ENCODE peak calls at places on chromosome 5, in ten cellular contexts. One of them, this sample, is unnamed.

GRCh38 chr5:63125862-63126261 is 547.2 kb downstream of the LRRC70 start:
- DNase-seq in lower lobe of right lung: no peak
- DNase-seq in fibroblast of the aortic adventitia: peak; percentile 52
- DNase-seq in left lung: no peak
- DNase-seq in endothelial cell: no peak
- DNase-seq in WTC11: no peak
- DNase-seq in right lobe of liver: no peak
- DNase-seq in AG09319: no peak
- DNase-seq in GM23338: peak; percentile 62
- DNase-seq in cardiac muscle cell: peak; percentile 71
- DNase-seq in this sample: no peak

GRCh38 chr5:88214655-88215054 is 54.0 kb downstream of the TMEM161B start:
- DNase-seq in lower lobe of right lung: no peak
- DNase-seq in fibroblast of the aortic adventitia: no peak
- DNase-seq in left lung: no peak
- DNase-seq in endothelial cell: no peak
- DNase-seq in WTC11: no peak
- DNase-seq in right lobe of liver: no peak
- DNase-seq in AG09319: no peak
- DNase-seq in GM23338: no peak
- DNase-seq in cardiac muscle cell: no peak
- DNase-seq in this sample: no peak

GRCh38 chr5:180287868-180288267 is 4.0 kb downstream of the MAPK9 start:
- DNase-seq in lower lobe of right lung: no peak
- DNase-seq in fibroblast of the aortic adventitia: no peak
- DNase-seq in left lung: no peak
- DNase-seq in endothelial cell: no peak
- DNase-seq in WTC11: no peak
- DNase-seq in right lobe of liver: no peak
- DNase-seq in AG09319: no peak
- DNase-seq in GM23338: no peak
- DNase-seq in cardiac muscle cell: no peak
- DNase-seq in this sample: peak; percentile 43

GRCh38 chr5:149473441-149473840 is 77.8 kb downstream of the CSNK1A1 start:
- DNase-seq in lower lobe of right lung: no peak
- DNase-seq in fibroblast of the aortic adventitia: no peak
- DNase-seq in left lung: no peak
- DNase-seq in endothelial cell: no peak
- DNase-seq in WTC11: no peak
- DNase-seq in right lobe of liver: no peak
- DNase-seq in AG09319: no peak
- DNase-seq in GM23338: no peak
- DNase-seq in cardiac muscle cell: no peak
- DNase-seq in this sample: no peak

GRCh38 chr5:67146574-67146973 is 50.0 kb downstream of the CD180 start:
- DNase-seq in lower lobe of right lung: no peak
- DNase-seq in fibroblast of the aortic adventitia: peak; percentile 31
- DNase-seq in left lung: no peak
- DNase-seq in endothelial cell: no peak
- DNase-seq in WTC11: no peak
- DNase-seq in right lobe of liver: no peak
- DNase-seq in AG09319: no peak
- DNase-seq in GM23338: no peak
- DNase-seq in cardiac muscle cell: peak; percentile 49
- DNase-seq in this sample: no peak

GRCh38 chr5:100668511-100668910 is 133.3 kb downstream of the FAM174A start:
- DNase-seq in lower lobe of right lung: no peak
- DNase-seq in fibroblast of the aortic adventitia: peak; percentile 27
- DNase-seq in left lung: no peak
- DNase-seq in endothelial cell: no peak
- DNase-seq in WTC11: no peak
- DNase-seq in right lobe of liver: no peak
- DNase-seq in AG09319: no peak
- DNase-seq in GM23338: no peak
- DNase-seq in cardiac muscle cell: peak; percentile 67
- DNase-seq in this sample: no peak

GRCh38 chr5:157459715-157460599 is at the start of gene NIPAL4:
- DNase-seq in lower lobe of right lung: no peak
- DNase-seq in fibroblast of the aortic adventitia: no peak
- DNase-seq in left lung: peak; percentile 82
- DNase-seq in endothelial cell: peak; percentile 21
- DNase-seq in WTC11: peak; percentile 33
- DNase-seq in right lobe of liver: no peak
- DNase-seq in AG09319: no peak
- DNase-seq in GM23338: peak; percentile 68
- DNase-seq in cardiac muscle cell: no peak
- DNase-seq in this sample: peak; percentile 15

GRCh38 chr5:180809403-180810209 is 7.0 kb upstream of the MGAT1 start:
- DNase-seq in lower lobe of right lung: peak; percentile 86
- DNase-seq in fibroblast of the aortic adventitia: peak; percentile 89
- DNase-seq in left lung: no peak
- DNase-seq in endothelial cell: peak; percentile 87
- DNase-seq in WTC11: no peak
- DNase-seq in right lobe of liver: peak; percentile 92
- DNase-seq in AG09319: peak; percentile 77
- DNase-seq in GM23338: peak; percentile 95
- DNase-seq in cardiac muscle cell: peak; percentile 93
- DNase-seq in this sample: peak; percentile 95

GRCh38 chr5:111299831-111300432 is 75.7 kb downstream of the CAMK4 start:
- DNase-seq in lower lobe of right lung: no peak
- DNase-seq in fibroblast of the aortic adventitia: no peak
- DNase-seq in left lung: no peak
- DNase-seq in endothelial cell: no peak
- DNase-seq in WTC11: no peak
- DNase-seq in right lobe of liver: no peak
- DNase-seq in AG09319: no peak
- DNase-seq in GM23338: no peak
- DNase-seq in cardiac muscle cell: no peak
- DNase-seq in this sample: no peak

GRCh38 chr5:135487839-135488514 is 35.8 kb upstream of the TIFAB start:
- DNase-seq in lower lobe of right lung: no peak
- DNase-seq in fibroblast of the aortic adventitia: no peak
- DNase-seq in left lung: no peak
- DNase-seq in endothelial cell: no peak
- DNase-seq in WTC11: no peak
- DNase-seq in right lobe of liver: no peak
- DNase-seq in AG09319: no peak
- DNase-seq in GM23338: peak; percentile 78
- DNase-seq in cardiac muscle cell: no peak
- DNase-seq in this sample: no peak
- TF ChIP-seq CTCF in lower lobe of right lung: no peak
- TF ChIP-seq CTCF in fibroblast of the aortic adventitia: no peak
- TF ChIP-seq CTCF in left lung: no peak
- TF ChIP-seq CTCF in endothelial cell: no peak
- TF ChIP-seq CTCF in WTC11: no peak
- TF ChIP-seq CTCF in right lobe of liver: no peak
- TF ChIP-seq CTCF in AG09319: no peak
- TF ChIP-seq CTCF in GM23338: peak; percentile 21
- TF ChIP-seq CTCF in cardiac muscle cell: no peak
- TF ChIP-seq CTCF in this sample: no peak

GRCh38 chr5:102583663-102584062 is 84.9 kb upstream of the SLCO6A1 start:
- DNase-seq in lower lobe of right lung: no peak
- DNase-seq in fibroblast of the aortic adventitia: peak; percentile 56
- DNase-seq in left lung: no peak
- DNase-seq in endothelial cell: no peak
- DNase-seq in WTC11: no peak
- DNase-seq in right lobe of liver: no peak
- DNase-seq in AG09319: peak; percentile 4
- DNase-seq in GM23338: peak; percentile 15
- DNase-seq in cardiac muscle cell: peak; percentile 25
- DNase-seq in this sample: peak; percentile 20
- TF ChIP-seq CTCF in lower lobe of right lung: peak; percentile 39
- TF ChIP-seq CTCF in fibroblast of the aortic adventitia: no peak
- TF ChIP-seq CTCF in left lung: no peak
- TF ChIP-seq CTCF in endothelial cell: peak; percentile 71
- TF ChIP-seq CTCF in WTC11: no peak
- TF ChIP-seq CTCF in right lobe of liver: peak; percentile 35
- TF ChIP-seq CTCF in AG09319: peak; percentile 25
- TF ChIP-seq CTCF in GM23338: peak; percentile 79
- TF ChIP-seq CTCF in cardiac muscle cell: peak; percentile 24
- TF ChIP-seq CTCF in this sample: peak; percentile 60

DNA sequence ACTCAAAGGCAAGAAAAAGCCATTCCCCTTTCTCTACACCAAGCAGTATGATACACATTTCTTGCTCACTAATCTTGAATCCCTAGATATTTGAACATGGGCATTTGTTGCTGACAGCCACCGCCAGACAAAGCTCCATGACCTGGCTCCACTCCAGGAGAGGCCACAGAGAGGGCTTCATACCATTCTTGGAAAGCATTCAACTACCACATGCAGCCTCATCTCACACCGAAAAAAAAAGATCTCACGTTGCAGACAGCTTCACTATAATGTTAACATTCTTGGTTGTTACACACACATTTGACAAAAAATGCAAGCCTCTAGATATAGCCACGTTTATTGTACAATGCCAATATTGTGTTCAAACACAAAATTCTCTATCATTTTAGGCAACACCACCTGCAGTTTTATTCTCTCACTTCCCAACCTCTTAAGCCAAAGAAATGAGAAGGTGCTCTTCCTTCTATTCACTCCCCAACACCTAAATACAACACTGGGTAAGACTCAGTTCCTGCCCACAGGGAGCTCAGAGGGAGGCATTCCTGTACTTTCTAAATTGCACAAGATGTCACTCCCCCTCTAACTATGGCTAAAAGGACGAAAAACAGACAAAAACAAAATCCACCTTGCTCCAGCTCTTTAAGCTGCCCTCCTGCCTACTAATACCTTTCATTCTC is 222.4 kb downstream of the TSSK1B start:
- DNase-seq in lower lobe of right lung: no peak
- DNase-seq in fibroblast of the aortic adventitia: peak; percentile 51
- DNase-seq in left lung: no peak
- DNase-seq in endothelial cell: no peak
- DNase-seq in WTC11: no peak
- DNase-seq in right lobe of liver: peak; percentile 40
- DNase-seq in AG09319: no peak
- DNase-seq in GM23338: no peak
- DNase-seq in cardiac muscle cell: peak; percentile 82
- DNase-seq in this sample: peak; percentile 84
- TF ChIP-seq CTCF in lower lobe of right lung: no peak
- TF ChIP-seq CTCF in fibroblast of the aortic adventitia: no peak
- TF ChIP-seq CTCF in left lung: no peak
- TF ChIP-seq CTCF in endothelial cell: no peak
- TF ChIP-seq CTCF in WTC11: no peak
- TF ChIP-seq CTCF in right lobe of liver: no peak
- TF ChIP-seq CTCF in AG09319: no peak
- TF ChIP-seq CTCF in GM23338: no peak
- TF ChIP-seq CTCF in cardiac muscle cell: no peak
- TF ChIP-seq CTCF in this sample: no peak

GRCh38 chr5:73330613-73331012 is 118.0 kb downstream of the FOXD1 start:
- DNase-seq in lower lobe of right lung: no peak
- DNase-seq in fibroblast of the aortic adventitia: no peak
- DNase-seq in left lung: no peak
- DNase-seq in endothelial cell: no peak
- DNase-seq in WTC11: no peak
- DNase-seq in right lobe of liver: no peak
- DNase-seq in AG09319: no peak
- DNase-seq in GM23338: no peak
- DNase-seq in cardiac muscle cell: no peak
- DNase-seq in this sample: no peak
- TF ChIP-seq CTCF in lower lobe of right lung: no peak
- TF ChIP-seq CTCF in fibroblast of the aortic adventitia: no peak
- TF ChIP-seq CTCF in left lung: no peak
- TF ChIP-seq CTCF in endothelial cell: no peak
- TF ChIP-seq CTCF in WTC11: no peak
- TF ChIP-seq CTCF in right lobe of liver: no peak
- TF ChIP-seq CTCF in AG09319: no peak
- TF ChIP-seq CTCF in GM23338: no peak
- TF ChIP-seq CTCF in cardiac muscle cell: no peak
- TF ChIP-seq CTCF in this sample: no peak

DNA sequence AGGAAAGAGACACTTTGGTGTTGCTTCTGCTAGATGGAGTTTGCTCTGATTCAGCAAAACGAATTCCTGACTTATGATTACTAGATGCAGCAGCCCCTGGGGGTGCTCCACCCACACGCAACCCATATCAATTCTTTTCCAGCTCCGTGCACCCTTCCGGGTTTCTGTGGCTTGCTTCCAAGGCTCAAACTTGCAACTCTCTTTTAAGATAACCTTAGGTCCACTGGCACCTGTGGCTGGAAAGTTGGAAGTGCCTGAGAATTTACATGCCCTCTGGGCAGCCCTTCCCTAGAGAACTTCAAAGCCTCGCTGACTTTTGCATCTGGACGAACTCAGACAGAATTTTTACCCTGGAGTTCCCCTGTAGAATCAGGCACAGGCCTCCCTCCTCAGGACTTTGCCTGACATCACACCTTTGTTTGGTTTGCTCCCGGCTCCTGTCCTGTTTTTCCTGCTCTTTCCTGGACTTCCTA is 224.9 kb downstream of the SNX18 start:
- DNase-seq in lower lobe of right lung: no peak
- DNase-seq in fibroblast of the aortic adventitia: peak; percentile 86
- DNase-seq in left lung: no peak
- DNase-seq in endothelial cell: peak; percentile 14
- DNase-seq in WTC11: no peak
- DNase-seq in right lobe of liver: no peak
- DNase-seq in AG09319: no peak
- DNase-seq in GM23338: peak; percentile 44
- DNase-seq in cardiac muscle cell: peak; percentile 69
- DNase-seq in this sample: peak; percentile 33
- TF ChIP-seq CTCF in lower lobe of right lung: no peak
- TF ChIP-seq CTCF in fibroblast of the aortic adventitia: peak; percentile 49
- TF ChIP-seq CTCF in left lung: no peak
- TF ChIP-seq CTCF in endothelial cell: no peak
- TF ChIP-seq CTCF in WTC11: no peak
- TF ChIP-seq CTCF in right lobe of liver: no peak
- TF ChIP-seq CTCF in AG09319: peak; percentile 14
- TF ChIP-seq CTCF in GM23338: peak; percentile 9
- TF ChIP-seq CTCF in cardiac muscle cell: peak; percentile 41
- TF ChIP-seq CTCF in this sample: peak; percentile 45